ENCODE peak calls at places on chromosomes 11 and 22, in four cellular contexts. One of them, this sample, is unnamed.

GRCh38 chr11:69102161-69102695 is 53.5 kb downstream of the TPCN2 start:
- DNase-seq in astrocyte of the cerebellum: no peak
- DNase-seq in pancreas: no peak
- DNase-seq in right atrium auricular region: no peak
- DNase-seq in this sample: no peak

GRCh38 chr11:70077411-70078094 is 564 bp upstream of the ANO1 start:
- DNase-seq in astrocyte of the cerebellum: no peak
- DNase-seq in pancreas: no peak
- DNase-seq in right atrium auricular region: no peak
- DNase-seq in this sample: no peak

GRCh38 chr11:62546244-62546936 is at the start of gene AHNAK:
- DNase-seq in astrocyte of the cerebellum: no peak
- DNase-seq in pancreas: peak
- DNase-seq in right atrium auricular region: peak
- DNase-seq in this sample: no peak

GRCh38 chr11:3200388-3201111 is 18.1 kb downstream of the MRGPRG start:
- DNase-seq in astrocyte of the cerebellum: no peak
- DNase-seq in pancreas: no peak
- DNase-seq in right atrium auricular region: no peak
- DNase-seq in this sample: no peak

GRCh38 chr11:2724653-2725366 is 25.0 kb upstream of the KCNQ1OT1 start:
- DNase-seq in astrocyte of the cerebellum: no peak
- DNase-seq in pancreas: no peak
- DNase-seq in right atrium auricular region: no peak
- DNase-seq in this sample: no peak

GRCh38 chr22:50500452-50500851 is 7.0 kb downstream of the LMF2 start:
- DNase-seq in astrocyte of the cerebellum: no peak
- DNase-seq in pancreas: no peak
- DNase-seq in right atrium auricular region: no peak
- DNase-seq in this sample: no peak

GRCh38 chr11:113023228-113023627 is 62.0 kb downstream of the NCAM1 start:
- DNase-seq in astrocyte of the cerebellum: peak
- DNase-seq in pancreas: no peak
- DNase-seq in right atrium auricular region: no peak
- DNase-seq in this sample: no peak

GRCh38 chr11:69375316-69376154 is 81.6 kb downstream of the MYEOV start:
- DNase-seq in astrocyte of the cerebellum: no peak
- DNase-seq in pancreas: peak
- DNase-seq in right atrium auricular region: no peak
- DNase-seq in this sample: no peak

GRCh38 chr11:73252577-73253191 is 19.5 kb upstream of the P2RY6 start:
- DNase-seq in astrocyte of the cerebellum: no peak
- DNase-seq in pancreas: no peak
- DNase-seq in right atrium auricular region: no peak
- DNase-seq in this sample: no peak

GRCh38 chr11:125376117-125376516 is 119.9 kb downstream of the FEZ1 start:
- DNase-seq in astrocyte of the cerebellum: no peak
- DNase-seq in pancreas: peak
- DNase-seq in right atrium auricular region: peak
- DNase-seq in this sample: no peak

GRCh38 chr11:9922806-9923205 is 258.9 kb downstream of the SWAP70 start:
- DNase-seq in astrocyte of the cerebellum: no peak
- DNase-seq in pancreas: no peak
- DNase-seq in right atrium auricular region: no peak
- DNase-seq in this sample: no peak

GRCh38 chr11:106961518-106961917 is 56.8 kb downstream of the GUCY1A2 start:
- DNase-seq in astrocyte of the cerebellum: peak
- DNase-seq in pancreas: no peak
- DNase-seq in right atrium auricular region: no peak
- DNase-seq in this sample: peak

GRCh38 chr22:43384863-43385262 is 27.0 kb upstream of the MPPED1 start:
- DNase-seq in astrocyte of the cerebellum: no peak
- DNase-seq in pancreas: no peak
- DNase-seq in right atrium auricular region: no peak
- DNase-seq in this sample: no peak

GRCh38 chr22:38167988-38168407 is 13.6 kb downstream of the PLA2G6 start:
- DNase-seq in astrocyte of the cerebellum: no peak
- DNase-seq in pancreas: no peak
- DNase-seq in right atrium auricular region: no peak
- DNase-seq in this sample: no peak

GRCh38 chr11:76493626-76494539 is 49.1 kb downstream of the EMSY start:
- DNase-seq in astrocyte of the cerebellum: no peak
- DNase-seq in pancreas: no peak
- DNase-seq in right atrium auricular region: no peak
- DNase-seq in this sample: no peak

GRCh38 chr11:44010789-44011251 is 37.0 kb upstream of the ACCSL start:
- DNase-seq in astrocyte of the cerebellum: no peak
- DNase-seq in pancreas: peak
- DNase-seq in right atrium auricular region: peak
- DNase-seq in this sample: no peak

GRCh38 chr11:2092956-2093412 is 46.2 kb downstream of the IGF2 start:
- DNase-seq in astrocyte of the cerebellum: peak
- DNase-seq in pancreas: peak
- DNase-seq in right atrium auricular region: no peak
- DNase-seq in this sample: no peak

GRCh38 chr11:64317325-64317960 is at the start of gene TRMT112:
- DNase-seq in astrocyte of the cerebellum: peak
- DNase-seq in pancreas: peak
- DNase-seq in right atrium auricular region: peak
- DNase-seq in this sample: peak

GRCh38 chr11:77636738-77637344 is 753 bp downstream of the CLNS1A start:
- DNase-seq in astrocyte of the cerebellum: no peak
- DNase-seq in pancreas: no peak
- DNase-seq in right atrium auricular region: no peak
- DNase-seq in this sample: no peak

GRCh38 chr22:32482708-32483107 is 8.1 kb downstream of the FBXO7 start:
- DNase-seq in astrocyte of the cerebellum: no peak
- DNase-seq in pancreas: no peak
- DNase-seq in right atrium auricular region: no peak
- DNase-seq in this sample: no peak

GRCh38 chr11:3056296-3057068 is 741 bp downstream of the CARS1 start:
- DNase-seq in astrocyte of the cerebellum: no peak
- DNase-seq in pancreas: no peak
- DNase-seq in right atrium auricular region: no peak
- DNase-seq in this sample: no peak

GRCh38 chr11:61091373-61092279 is 10.7 kb upstream of the CD5 start:
- DNase-seq in astrocyte of the cerebellum: no peak
- DNase-seq in pancreas: no peak
- DNase-seq in right atrium auricular region: no peak
- DNase-seq in this sample: peak

GRCh38 chr11:115933564-115933963 is 429.3 kb upstream of the CADM1 start:
- DNase-seq in astrocyte of the cerebellum: no peak
- DNase-seq in pancreas: no peak
- DNase-seq in right atrium auricular region: no peak
- DNase-seq in this sample: no peak

GRCh38 chr11:1161410-1162152 is 3.8 kb downstream of the MUC5AC start:
- DNase-seq in astrocyte of the cerebellum: no peak
- DNase-seq in pancreas: no peak
- DNase-seq in right atrium auricular region: no peak
- DNase-seq in this sample: no peak

GRCh38 chr11:19370100-19370861 is 129.5 kb upstream of the E2F8 start:
- DNase-seq in astrocyte of the cerebellum: peak
- DNase-seq in pancreas: no peak
- DNase-seq in right atrium auricular region: peak
- DNase-seq in this sample: no peak

GRCh38 chr11:34441814-34442213 is 3.1 kb downstream of the CAT start:
- DNase-seq in astrocyte of the cerebellum: no peak
- DNase-seq in pancreas: no peak
- DNase-seq in right atrium auricular region: no peak
- DNase-seq in this sample: no peak

GRCh38 chr11:58027341-58027740 is 3.4 kb upstream of the OR6Q1 start:
- DNase-seq in astrocyte of the cerebellum: no peak
- DNase-seq in pancreas: no peak
- DNase-seq in right atrium auricular region: no peak
- DNase-seq in this sample: no peak

GRCh38 chr22:27668828-27669797 is 132.4 kb downstream of the MN1 start:
- DNase-seq in astrocyte of the cerebellum: no peak
- DNase-seq in pancreas: peak
- DNase-seq in right atrium auricular region: peak
- DNase-seq in this sample: no peak

GRCh38 chr22:35684270-35684700 is 33.4 kb upstream of the APOL5 start:
- DNase-seq in astrocyte of the cerebellum: no peak
- DNase-seq in pancreas: no peak
- DNase-seq in right atrium auricular region: no peak
- DNase-seq in this sample: no peak

GRCh38 chr11:46210133-46210636 is 67.3 kb upstream of the CREB3L1 start:
- DNase-seq in astrocyte of the cerebellum: no peak
- DNase-seq in pancreas: no peak
- DNase-seq in right atrium auricular region: no peak
- DNase-seq in this sample: peak

GRCh38 chr22:40684728-40685127 is 5.4 kb downstream of the MCHR1 start:
- DNase-seq in astrocyte of the cerebellum: no peak
- DNase-seq in pancreas: no peak
- DNase-seq in right atrium auricular region: no peak
- DNase-seq in this sample: no peak

GRCh38 chr22:19705181-19705934 is 8.9 kb upstream of the SEPTIN5 start:
- DNase-seq in astrocyte of the cerebellum: no peak
- DNase-seq in pancreas: no peak
- DNase-seq in right atrium auricular region: no peak
- DNase-seq in this sample: no peak

GRCh38 chr11:121723261-121723741 is 270.5 kb upstream of the SORL1-AS1 start:
- DNase-seq in astrocyte of the cerebellum: peak
- DNase-seq in pancreas: no peak
- DNase-seq in right atrium auricular region: no peak
- DNase-seq in this sample: no peak

GRCh38 chr11:65433657-65434056 is 11.1 kb downstream of the NEAT1 start:
- DNase-seq in astrocyte of the cerebellum: no peak
- DNase-seq in pancreas: no peak
- DNase-seq in right atrium auricular region: peak
- DNase-seq in this sample: no peak

GRCh38 chr11:65432686-65433582 is 10.3 kb downstream of the NEAT1 start:
- DNase-seq in astrocyte of the cerebellum: no peak
- DNase-seq in pancreas: no peak
- DNase-seq in right atrium auricular region: no peak
- DNase-seq in this sample: no peak

GRCh38 chr11:65430406-65431217 is 8.0 kb downstream of the NEAT1 start:
- DNase-seq in astrocyte of the cerebellum: no peak
- DNase-seq in pancreas: no peak
- DNase-seq in right atrium auricular region: peak
- DNase-seq in this sample: no peak

GRCh38 chr11:65431452-65432132 is 9.0 kb downstream of the NEAT1 start:
- DNase-seq in astrocyte of the cerebellum: no peak
- DNase-seq in pancreas: no peak
- DNase-seq in right atrium auricular region: peak
- DNase-seq in this sample: no peak

DNA sequence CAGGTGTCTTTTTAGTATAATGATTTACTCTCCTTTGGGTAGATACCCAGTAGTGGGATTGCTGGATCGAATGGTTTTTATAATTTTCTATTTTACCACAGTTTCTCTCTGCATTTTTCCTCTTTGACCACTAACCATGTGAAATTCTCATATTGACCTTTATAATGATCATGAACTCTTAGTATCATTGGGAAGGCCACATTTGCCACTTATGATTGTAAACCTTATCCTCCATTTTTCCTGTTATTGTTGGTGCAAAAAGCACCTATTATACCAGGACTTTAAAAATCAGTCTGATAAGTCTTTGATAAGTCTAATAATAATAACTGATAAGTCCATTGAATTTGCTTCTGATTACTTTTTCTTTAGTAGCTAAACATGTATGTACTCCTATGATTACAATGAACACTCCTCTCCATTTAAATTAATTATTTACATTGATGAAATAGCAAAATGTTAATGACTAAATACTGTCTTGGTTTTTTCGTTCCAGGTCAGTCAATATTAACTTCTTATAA is 9.6 kb downstream of the NEAT1 start:
- DNase-seq in astrocyte of the cerebellum: no peak
- DNase-seq in pancreas: no peak
- DNase-seq in right atrium auricular region: no peak
- DNase-seq in this sample: no peak
- H3K4me3 ChIP-seq in astrocyte of the cerebellum: peak
- H3K4me3 ChIP-seq in pancreas: no peak
- H3K4me3 ChIP-seq in right atrium auricular region: no peak
- H3K4me3 ChIP-seq in this sample: no peak

GRCh38 chr11:86941871-86942208 is 13.4 kb downstream of the FZD4 start:
- DNase-seq in astrocyte of the cerebellum: no peak
- DNase-seq in pancreas: no peak
- DNase-seq in right atrium auricular region: no peak
- DNase-seq in this sample: no peak

GRCh38 chr11:86938900-86939880 is 16.0 kb downstream of the FZD4 start:
- DNase-seq in astrocyte of the cerebellum: peak
- DNase-seq in pancreas: no peak
- DNase-seq in right atrium auricular region: no peak
- DNase-seq in this sample: no peak

GRCh38 chr11:86938203-86938899 is 16.8 kb downstream of the FZD4 start:
- DNase-seq in astrocyte of the cerebellum: no peak
- DNase-seq in pancreas: no peak
- DNase-seq in right atrium auricular region: no peak
- DNase-seq in this sample: no peak

GRCh38 chr11:86941077-86941870 is 13.9 kb downstream of the FZD4 start:
- DNase-seq in astrocyte of the cerebellum: no peak
- DNase-seq in pancreas: no peak
- DNase-seq in right atrium auricular region: no peak
- DNase-seq in this sample: no peak

DNA sequence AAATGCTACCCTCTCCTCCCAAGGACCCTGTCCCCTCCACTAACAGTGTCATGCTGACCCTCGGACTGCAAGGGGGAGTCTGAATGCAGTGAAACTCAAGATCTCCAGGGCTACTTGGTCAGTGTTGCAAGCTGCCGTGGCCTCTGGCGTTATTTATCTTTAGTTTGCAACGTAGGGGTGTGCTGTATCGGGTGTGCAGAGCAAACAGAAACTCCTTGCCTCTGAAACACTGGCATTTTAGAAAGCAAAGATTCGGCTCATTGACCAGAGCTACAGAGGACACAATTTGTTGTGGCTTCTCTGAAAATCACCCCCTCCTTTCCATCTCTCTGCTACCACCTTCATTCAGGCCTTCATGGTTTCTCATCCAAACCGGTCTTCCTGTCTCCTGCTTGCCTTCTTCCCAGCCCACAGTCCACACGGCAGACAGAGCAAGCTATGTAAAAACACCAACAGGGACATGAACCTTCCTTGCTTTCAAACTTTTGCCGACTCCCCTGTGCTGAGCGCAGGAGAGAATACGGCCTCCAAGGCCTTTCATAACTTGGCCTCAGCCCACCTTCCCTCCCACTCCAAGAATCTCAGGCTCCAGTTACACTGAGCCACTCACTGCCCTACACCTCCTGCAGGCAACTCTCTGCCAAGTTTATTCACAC is 14.9 kb downstream of the FZD4 start:
- DNase-seq in astrocyte of the cerebellum: peak
- DNase-seq in pancreas: peak
- DNase-seq in right atrium auricular region: no peak
- DNase-seq in this sample: no peak
- TF ChIP-seq CTCF in astrocyte of the cerebellum: peak
- TF ChIP-seq CTCF in pancreas: no peak
- TF ChIP-seq CTCF in right atrium auricular region: no peak
- TF ChIP-seq CTCF in this sample: no peak

GRCh38 chr11:7485854-7486425 is 634 bp downstream of the OLFML1 start:
- DNase-seq in astrocyte of the cerebellum: no peak
- DNase-seq in pancreas: no peak
- DNase-seq in right atrium auricular region: no peak
- DNase-seq in this sample: no peak
- H3K4me3 ChIP-seq in astrocyte of the cerebellum: no peak
- H3K4me3 ChIP-seq in pancreas: no peak
- H3K4me3 ChIP-seq in right atrium auricular region: peak
- H3K4me3 ChIP-seq in this sample: peak

GRCh38 chr11:89477175-89477574 is 14.0 kb downstream of the NOX4 start:
- DNase-seq in astrocyte of the cerebellum: no peak
- DNase-seq in pancreas: no peak
- DNase-seq in right atrium auricular region: no peak
- DNase-seq in this sample: no peak
- TF ChIP-seq CTCF in astrocyte of the cerebellum: no peak
- TF ChIP-seq CTCF in pancreas: no peak
- TF ChIP-seq CTCF in right atrium auricular region: no peak
- TF ChIP-seq CTCF in this sample: no peak